ENCODE peak calls at places on chromosomes 13 and 19, in five cellular contexts. One of them, this sample, is unnamed.

GRCh38 chr19:10419646-10420443 is 493 bp upstream of the PDE4A start:
- DNase-seq in SK-N-SH: peak; percentile 62
- DNase-seq in HepG2: no peak
- DNase-seq in GM12878: no peak
- DNase-seq in K562: peak; percentile 93
- DNase-seq in this sample: peak; percentile 84

GRCh38 chr13:110685305-110685704 is 20.6 kb downstream of the CARS2 start:
- DNase-seq in SK-N-SH: no peak
- DNase-seq in HepG2: no peak
- DNase-seq in GM12878: no peak
- DNase-seq in K562: no peak
- DNase-seq in this sample: no peak

GRCh38 chr19:48102870-48103751 is 7.5 kb downstream of the PLA2G4C start:
- DNase-seq in SK-N-SH: peak; percentile 70
- DNase-seq in K562: peak; percentile 82
- DNase-seq in HepG2: peak; percentile 53
- DNase-seq in GM12878: no peak
- DNase-seq in this sample: peak; percentile 75

GRCh38 chr13:32334676-32335075 is 19.4 kb downstream of the BRCA2 start:
- DNase-seq in GM12878: no peak
- DNase-seq in K562: no peak
- DNase-seq in HepG2: peak; percentile 7
- DNase-seq in SK-N-SH: no peak
- DNase-seq in this sample: no peak

GRCh38 chr19:991174-991931 is 7.2 kb downstream of the WDR18 start:
- DNase-seq in K562: peak; percentile 85
- DNase-seq in GM12878: no peak
- DNase-seq in SK-N-SH: peak; percentile 88
- DNase-seq in HepG2: no peak
- DNase-seq in this sample: peak; percentile 22

GRCh38 chr13:66659291-66660012 is 570.7 kb downstream of the PCDH9 start:
- DNase-seq in HepG2: no peak
- DNase-seq in K562: no peak
- DNase-seq in SK-N-SH: no peak
- DNase-seq in GM12878: no peak
- DNase-seq in this sample: no peak

GRCh38 chr13:89923731-89924130 is 1423.8 kb upstream of the MIR17HG start:
- DNase-seq in K562: no peak
- DNase-seq in HepG2: no peak
- DNase-seq in GM12878: no peak
- DNase-seq in SK-N-SH: no peak
- DNase-seq in this sample: no peak

GRCh38 chr13:110629735-110630134 is 14.4 kb downstream of the NAXD start:
- DNase-seq in HepG2: no peak
- DNase-seq in GM12878: no peak
- DNase-seq in SK-N-SH: no peak
- DNase-seq in K562: no peak
- DNase-seq in this sample: no peak

GRCh38 chr19:31408460-31409124 is 59.4 kb upstream of the TSHZ3 start:
- DNase-seq in HepG2: no peak
- DNase-seq in K562: no peak
- DNase-seq in SK-N-SH: no peak
- DNase-seq in GM12878: no peak
- DNase-seq in this sample: no peak

GRCh38 chr19:10871711-10872550 is 578 bp downstream of the CARM1 start:
- DNase-seq in GM12878: no peak
- DNase-seq in K562: peak; percentile 74
- DNase-seq in SK-N-SH: peak; percentile 74
- DNase-seq in HepG2: no peak
- DNase-seq in this sample: no peak

GRCh38 chr19:32227561-32228165 is 117.7 kb upstream of the ZNF507 start:
- DNase-seq in HepG2: no peak
- DNase-seq in SK-N-SH: no peak
- DNase-seq in GM12878: no peak
- DNase-seq in K562: no peak
- DNase-seq in this sample: no peak

GRCh38 chr13:20494656-20495055 is 31.0 kb downstream of the CRYL1 start:
- DNase-seq in K562: no peak
- DNase-seq in SK-N-SH: no peak
- DNase-seq in GM12878: no peak
- DNase-seq in HepG2: no peak
- DNase-seq in this sample: no peak

GRCh38 chr13:22451345-22451744 is 729.4 kb upstream of the SGCG start:
- DNase-seq in SK-N-SH: no peak
- DNase-seq in GM12878: no peak
- DNase-seq in K562: no peak
- DNase-seq in HepG2: peak; percentile 3
- DNase-seq in this sample: no peak

GRCh38 chr19:6890938-6891337 is 3.6 kb downstream of the ADGRE1 start:
- DNase-seq in HepG2: no peak
- DNase-seq in GM12878: no peak
- DNase-seq in K562: no peak
- DNase-seq in SK-N-SH: no peak
- DNase-seq in this sample: no peak

DNA sequence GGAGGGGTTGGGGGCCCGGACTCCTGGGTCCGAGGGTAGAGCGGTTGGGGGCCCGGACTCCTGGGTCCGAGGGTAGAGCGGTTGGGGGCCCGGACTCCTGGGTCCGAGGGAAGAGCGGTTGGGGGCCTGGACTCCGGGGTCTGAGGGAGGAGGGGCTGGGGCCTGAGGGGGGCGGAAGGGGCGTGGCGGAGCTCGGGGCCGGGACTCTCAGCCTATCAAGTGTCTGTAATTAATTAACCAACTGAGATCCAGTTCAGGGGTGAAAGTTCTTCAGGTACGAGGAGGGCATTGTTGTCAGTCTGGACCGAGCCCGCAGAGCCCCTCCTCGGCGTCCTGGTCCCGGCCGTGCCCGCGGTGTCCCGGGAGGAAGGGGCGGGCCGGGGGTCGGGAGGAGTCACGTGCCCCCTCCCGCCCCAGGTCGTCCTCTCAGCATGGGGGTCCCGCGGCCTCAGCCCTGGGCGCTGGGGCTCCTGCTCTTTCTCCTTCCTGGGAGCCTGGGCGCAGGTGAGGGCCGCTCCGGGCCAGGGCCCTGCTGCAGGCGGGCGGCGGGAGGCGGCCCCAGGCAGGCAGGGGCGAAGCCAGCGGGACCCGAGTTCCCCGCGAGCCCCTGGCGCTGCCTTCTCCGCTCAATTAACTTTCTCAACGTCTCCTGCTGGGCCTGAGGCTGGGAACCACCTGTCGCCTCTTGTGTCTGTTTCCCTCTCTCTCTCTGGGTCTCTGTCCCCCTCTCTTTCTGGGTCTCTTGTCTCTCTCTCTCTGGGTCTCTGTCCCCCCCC is 697 bp downstream of the FCGRT start:
- DNase-seq in HepG2: peak; percentile 89
- DNase-seq in SK-N-SH: peak; percentile 88
- DNase-seq in GM12878: no peak
- DNase-seq in K562: peak; percentile 72
- DNase-seq in this sample: no peak
- TF ChIP-seq ZBTB33 in HepG2: no peak
- TF ChIP-seq ZBTB33 in SK-N-SH: no peak
- TF ChIP-seq ZBTB33 in GM12878: no peak
- TF ChIP-seq ZBTB33 in K562: peak; percentile 76
- TF ChIP-seq ZBTB33 in this sample: no peak

GRCh38 chr19:5323475-5323811 is 17.2 kb downstream of the PTPRS start:
- DNase-seq in HepG2: no peak
- DNase-seq in K562: no peak
- DNase-seq in GM12878: no peak
- DNase-seq in SK-N-SH: no peak
- DNase-seq in this sample: no peak
- TF ChIP-seq ZBTB33 in HepG2: no peak
- TF ChIP-seq ZBTB33 in K562: no peak
- TF ChIP-seq ZBTB33 in GM12878: no peak
- TF ChIP-seq ZBTB33 in SK-N-SH: no peak
- TF ChIP-seq ZBTB33 in this sample: no peak

DNA sequence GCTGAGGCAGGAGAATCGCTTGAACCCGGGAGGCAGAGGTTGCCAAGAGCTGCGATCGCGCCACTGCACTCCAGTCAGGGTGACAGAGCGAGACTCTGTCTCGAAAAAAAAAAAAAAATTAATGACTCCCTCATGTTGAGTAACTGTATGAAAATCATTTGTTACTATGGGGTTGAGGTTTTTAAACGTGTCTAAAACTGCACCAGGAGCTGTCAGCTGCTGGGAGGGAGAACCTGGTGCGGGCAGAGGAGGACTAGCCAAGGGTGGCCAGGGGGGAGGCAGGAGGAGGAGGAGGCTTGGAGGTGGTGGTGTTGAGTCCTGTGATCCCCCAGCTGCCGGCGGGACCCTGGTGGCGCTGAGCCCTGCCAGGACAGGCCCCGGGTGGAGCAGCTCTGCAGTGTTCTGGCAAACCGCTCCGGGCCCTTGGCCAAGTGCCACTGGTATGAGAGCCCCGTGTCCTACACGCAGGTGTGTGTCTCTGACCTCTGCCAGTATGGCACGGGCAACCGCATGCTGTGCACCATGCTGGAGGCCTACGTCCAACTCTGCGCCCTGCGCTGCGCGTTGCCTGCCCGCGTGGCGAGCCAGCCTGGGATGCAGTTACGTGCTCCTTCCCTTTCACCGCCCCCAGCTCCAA is 17.1 kb upstream of the FXYD3 start:
- DNase-seq in K562: no peak
- DNase-seq in HepG2: no peak
- DNase-seq in GM12878: no peak
- DNase-seq in SK-N-SH: no peak
- DNase-seq in this sample: no peak
- TF ChIP-seq ZBTB33 in K562: no peak
- TF ChIP-seq ZBTB33 in HepG2: no peak
- TF ChIP-seq ZBTB33 in GM12878: no peak
- TF ChIP-seq ZBTB33 in SK-N-SH: no peak
- TF ChIP-seq ZBTB33 in this sample: no peak

GRCh38 chr19:16447015-16447384 is 24.8 kb downstream of the EPS15L1 start:
- DNase-seq in GM12878: peak; percentile 70
- DNase-seq in K562: peak; percentile 57
- DNase-seq in SK-N-SH: no peak
- DNase-seq in HepG2: peak; percentile 80
- DNase-seq in this sample: no peak
- TF ChIP-seq ZBTB33 in GM12878: no peak
- TF ChIP-seq ZBTB33 in K562: no peak
- TF ChIP-seq ZBTB33 in SK-N-SH: no peak
- TF ChIP-seq ZBTB33 in HepG2: no peak
- TF ChIP-seq ZBTB33 in this sample: no peak

DNA sequence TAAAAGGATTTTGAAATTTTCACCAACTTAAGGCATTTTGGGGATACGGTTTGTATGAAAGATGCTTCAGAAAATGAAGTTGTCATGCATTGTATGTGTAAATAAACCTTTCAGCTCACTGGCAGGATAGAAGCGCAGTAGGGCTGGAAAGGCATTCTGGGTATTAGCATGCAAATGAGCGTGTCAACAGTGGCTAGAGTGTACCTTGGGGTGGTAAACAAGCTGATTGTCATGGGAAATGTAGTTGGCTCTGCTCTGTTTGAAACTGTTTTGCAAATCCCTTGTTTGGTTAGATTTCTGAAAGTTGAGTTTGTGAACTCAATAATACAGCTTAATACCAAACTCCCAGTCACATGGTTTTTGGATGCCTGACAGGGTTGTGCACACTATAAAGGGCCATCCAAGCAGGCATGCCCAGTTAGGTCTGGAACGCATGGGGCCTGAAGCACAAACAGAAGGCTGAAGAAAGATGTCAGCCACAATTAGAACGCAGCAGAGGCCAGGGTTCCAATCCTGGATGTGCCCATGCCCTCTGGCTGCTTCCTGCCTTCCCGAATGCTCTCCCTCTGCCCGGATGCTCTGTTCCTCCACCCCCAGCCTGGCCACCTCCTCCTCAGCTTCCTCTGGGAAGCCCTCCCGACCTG is 14.6 kb downstream of the GSX1 start:
- DNase-seq in K562: no peak
- DNase-seq in HepG2: no peak
- DNase-seq in GM12878: no peak
- DNase-seq in SK-N-SH: no peak
- DNase-seq in this sample: no peak
- TF ChIP-seq ZBTB33 in K562: no peak
- TF ChIP-seq ZBTB33 in HepG2: no peak
- TF ChIP-seq ZBTB33 in GM12878: no peak
- TF ChIP-seq ZBTB33 in SK-N-SH: no peak
- TF ChIP-seq ZBTB33 in this sample: no peak

This sample was measured in HCT116.